ENCODE peak calls at places on chromosomes 16 and 17, in five cellular contexts. One of them, this sample, is unnamed.

GRCh38 chr16:84362410-84362809 is 5.9 kb upstream of the ATP2C2 start:
- DNase-seq in foreskin fibroblast: no peak
- DNase-seq in NCI-H69: peak; percentile 88
- DNase-seq in ovary: no peak
- DNase-seq in substantia nigra: peak; percentile 53
- DNase-seq in this sample: no peak

GRCh38 chr16:46591257-46591656 is 29.9 kb downstream of the SHCBP1 start:
- DNase-seq in foreskin fibroblast: no peak
- DNase-seq in NCI-H69: no peak
- DNase-seq in ovary: no peak
- DNase-seq in substantia nigra: no peak
- DNase-seq in this sample: no peak

GRCh38 chr16:81264386-81264785 is 25.9 kb downstream of the BCO1 start:
- DNase-seq in foreskin fibroblast: no peak
- DNase-seq in NCI-H69: no peak
- DNase-seq in ovary: no peak
- DNase-seq in substantia nigra: no peak
- DNase-seq in this sample: no peak

GRCh38 chr16:64362193-64362592 is 759.7 kb downstream of the CDH11 start:
- DNase-seq in foreskin fibroblast: peak; percentile 48
- DNase-seq in NCI-H69: no peak
- DNase-seq in ovary: no peak
- DNase-seq in substantia nigra: no peak
- DNase-seq in this sample: no peak

GRCh38 chr16:2487903-2488531 is 13.1 kb downstream of the TBC1D24 start:
- DNase-seq in foreskin fibroblast: no peak
- DNase-seq in NCI-H69: no peak
- DNase-seq in ovary: no peak
- DNase-seq in substantia nigra: no peak
- DNase-seq in this sample: no peak

GRCh38 chr17:13601776-13602551 is at the start of gene HS3ST3A1:
- DNase-seq in foreskin fibroblast: peak; percentile 90
- DNase-seq in NCI-H69: no peak
- DNase-seq in ovary: peak; percentile 74
- DNase-seq in substantia nigra: no peak
- DNase-seq in this sample: peak; percentile 80

GRCh38 chr17:77126519-77126918 is 14.2 kb upstream of the SEC14L1 start:
- DNase-seq in foreskin fibroblast: no peak
- DNase-seq in NCI-H69: peak; percentile 92
- DNase-seq in ovary: no peak
- DNase-seq in substantia nigra: no peak
- DNase-seq in this sample: no peak

GRCh38 chr16:57500578-57501111 is 14.4 kb upstream of the DOK4 start:
- DNase-seq in foreskin fibroblast: no peak
- DNase-seq in NCI-H69: no peak
- DNase-seq in ovary: no peak
- DNase-seq in substantia nigra: no peak
- DNase-seq in this sample: no peak

GRCh38 chr17:73278465-73279453 is 17.1 kb upstream of the CPSF4L start:
- DNase-seq in foreskin fibroblast: peak; percentile 23
- DNase-seq in NCI-H69: peak; percentile 98
- DNase-seq in ovary: peak; percentile 77
- DNase-seq in substantia nigra: no peak
- DNase-seq in this sample: no peak

GRCh38 chr17:78793968-78794367 is 11.9 kb upstream of the CYTH1 start:
- DNase-seq in foreskin fibroblast: no peak
- DNase-seq in NCI-H69: no peak
- DNase-seq in ovary: no peak
- DNase-seq in substantia nigra: no peak
- DNase-seq in this sample: no peak

GRCh38 chr17:58568050-58568830 is 53.8 kb upstream of the MTMR4 start:
- DNase-seq in foreskin fibroblast: no peak
- DNase-seq in NCI-H69: no peak
- DNase-seq in ovary: no peak
- DNase-seq in substantia nigra: no peak
- DNase-seq in this sample: no peak

This sample was measured in K562.